ENCODE peak calls at places on chromosomes 16 and 17, in seven cellular contexts. M is SJCRH30; J is left colon; L is nucleus accumbens; G is thoracic aorta; F is activated naive CD4-positive, alpha-beta T cell; A is uterus. V is an unnamed sample.

GRCh38 chr17:82198092-82198491 is 14.6 kb downstream of the CCDC57 start:
- DNase-seq in M (no peak), J (no peak), L (no peak), G (no peak), F (no peak), A (no peak), V (no peak)

GRCh38 chr17:11880714-11881113 is 116.6 kb downstream of the ZNF18 start:
- DNase-seq in M (peak), J (peak), L (peak), G (no peak), F (no peak), A (no peak), V (no peak)

GRCh38 chr17:72691601-72692000 is 400.9 kb downstream of the SLC39A11 start:
- DNase-seq in M (no peak), J (no peak), L (no peak), G (no peak), F (no peak), A (no peak), V (no peak)

GRCh38 chr17:57649731-57650484 is 95.2 kb downstream of the CCDC182 start:
- DNase-seq in M (no peak), J (no peak), L (no peak), G (no peak), F (no peak), A (no peak), V (no peak)

GRCh38 chr16:10876799-10877341 is at the start of gene CIITA:
- DNase-seq in M (peak), J (peak), L (peak), G (peak), F (no peak), A (no peak), V (peak)

GRCh38 chr16:21590791-21591190 is 8.6 kb upstream of the METTL9 start:
- DNase-seq in M (no peak), J (no peak), L (no peak), G (no peak), F (no peak), A (no peak), V (no peak)

GRCh38 chr16:85709766-85710423 is 21.1 kb upstream of the GINS2 start:
- DNase-seq in M (no peak), J (no peak), L (no peak), G (no peak), F (no peak), A (no peak), V (no peak)

GRCh38 chr16:82199209-82199608 is 29.2 kb upstream of the MPHOSPH6 start:
- DNase-seq in M (no peak), J (no peak), L (no peak), G (no peak), F (no peak), A (no peak), V (no peak)

GRCh38 chr16:73228649-73229048 is 180.7 kb upstream of the ZFHX3 start:
- DNase-seq in M (no peak), J (no peak), L (no peak), G (no peak), F (no peak), A (peak), V (no peak)

GRCh38 chr17:41263212-41263611 is 2.0 kb upstream of the KRTAP9-6 start:
- DNase-seq in M (no peak), J (no peak), L (no peak), G (no peak), F (no peak), A (no peak), V (no peak)

GRCh38 chr17:43015579-43015978 is 6.6 kb downstream of the VAT1 start:
- DNase-seq in M (no peak), J (no peak), L (no peak), G (no peak), F (no peak), A (peak), V (no peak)

GRCh38 chr17:74288785-74289184 is 14.8 kb downstream of the DNAI2 start:
- DNase-seq in M (no peak), J (no peak), L (no peak), G (no peak), F (no peak), A (no peak), V (no peak)

GRCh38 chr17:75909812-75910274 is 5.2 kb upstream of the MRPL38 start:
- DNase-seq in M (no peak), J (peak), L (no peak), G (no peak), F (no peak), A (peak), V (no peak)

GRCh38 chr16:88468289-88469129 is 15.4 kb downstream of the ZFPM1 start:
- DNase-seq in M (peak), J (no peak), L (no peak), G (no peak), F (no peak), A (no peak), V (no peak)

GRCh38 chr17:31629696-31630470 is 229.2 kb downstream of the COPRS start:
- DNase-seq in M (no peak), J (no peak), L (no peak), G (no peak), F (no peak), A (no peak), V (no peak)

GRCh38 chr17:55794681-55795080 is 43.8 kb downstream of the PCTP start:
- DNase-seq in M (peak), J (no peak), L (no peak), G (no peak), F (no peak), A (no peak), V (no peak)

GRCh38 chr17:18226284-18226945 is 980 bp downstream of the LLGL1 start:
- DNase-seq in M (no peak), J (peak), L (peak), G (no peak), F (no peak), A (peak), V (no peak)

GRCh38 chr16:80981103-80981502 is 25.6 kb downstream of the CMC2 start:
- DNase-seq in M (no peak), J (no peak), L (no peak), G (no peak), F (no peak), A (no peak), V (no peak)

GRCh38 chr17:28898261-28898955 is 875 bp upstream of the FLOT2 start:
- DNase-seq in M (no peak), J (no peak), L (no peak), G (no peak), F (no peak), A (no peak), V (no peak)

GRCh38 chr17:72191901-72192300 is 71.1 kb downstream of the SOX9 start:
- DNase-seq in M (no peak), J (no peak), L (no peak), G (no peak), F (no peak), A (no peak), V (peak)

GRCh38 chr16:841455-842060 is 41.0 kb upstream of the GNG13 start:
- DNase-seq in M (no peak), J (no peak), L (no peak), G (no peak), F (no peak), A (no peak), V (no peak)

GRCh38 chr17:36942031-36942599 is 4.8 kb downstream of the LHX1 start:
- DNase-seq in M (no peak), J (no peak), L (no peak), G (no peak), F (no peak), A (no peak), V (no peak)

GRCh38 chr16:84899414-84899813 is 79.6 kb downstream of the CRISPLD2 start:
- DNase-seq in M (no peak), J (no peak), L (no peak), G (no peak), F (no peak), A (no peak), V (no peak)

GRCh38 chr17:77592503-77592902 is 366.0 kb upstream of the TNRC6C start:
- DNase-seq in M (no peak), J (no peak), L (no peak), G (no peak), F (no peak), A (no peak), V (no peak)

GRCh38 chr17:58606934-58607333 is 84.9 kb downstream of the TEX14 start:
- DNase-seq in M (no peak), J (no peak), L (no peak), G (no peak), F (no peak), A (no peak), V (no peak)

GRCh38 chr17:59725691-59726090 is 18.2 kb downstream of the VMP1 start:
- DNase-seq in M (no peak), J (no peak), L (no peak), G (no peak), F (no peak), A (no peak), V (no peak)

GRCh38 chr17:78893684-78894083 is 9.3 kb downstream of the CEP295NL start:
- DNase-seq in M (no peak), J (no peak), L (peak), G (no peak), F (no peak), A (no peak), V (no peak)

GRCh38 chr17:76921340-76922036 is 53.3 kb downstream of the MGAT5B start:
- DNase-seq in M (no peak), J (no peak), L (no peak), G (no peak), F (no peak), A (no peak), V (no peak)

GRCh38 chr17:79615926-79616325 is 5.1 kb upstream of the RBFOX3 start:
- DNase-seq in M (no peak), J (no peak), L (no peak), G (no peak), F (no peak), A (no peak), V (no peak)

GRCh38 chr17:19386276-19386863 is 620 bp downstream of the MFAP4 start:
- DNase-seq in M (peak), J (no peak), L (no peak), G (no peak), F (no peak), A (peak), V (peak)